ENCODE peak calls at places on chromosomes 16 and 17, in nine cellular contexts. L, H, S, K, P, Z, J, I and B are unnamed samples.

GRCh38 chr17:58314706-58315015 is 13.9 kb downstream of the TSPOAP1 start:
- DNase-seq in J (peak), H (no peak), S (no peak), Z (no peak), I (no peak), P (no peak), L (no peak), K (no peak), B (no peak)

GRCh38 chr16:11596572-11597226 is 10.0 kb upstream of the LITAF start:
- DNase-seq in I (no peak), K (no peak), Z (no peak), P (no peak), J (no peak), L (no peak), H (no peak), S (no peak), B (no peak)

GRCh38 chr17:40453881-40454630 is 10.8 kb downstream of the IGFBP4 start:
- DNase-seq in K (no peak), H (no peak), Z (no peak), S (no peak), J (no peak), I (no peak), L (peak), P (no peak), B (no peak)

GRCh38 chr17:7951143-7951792 is 19.3 kb downstream of the CNTROB start:
- DNase-seq in S (no peak), Z (no peak), I (no peak), H (no peak), L (no peak), K (no peak), J (no peak), P (no peak), B (no peak)

GRCh38 chr17:50331085-50331791 is 14.7 kb upstream of the XYLT2 start:
- DNase-seq in K (no peak), Z (no peak), H (no peak), P (no peak), I (no peak), L (peak), J (no peak), S (no peak), B (no peak)

GRCh38 chr16:929227-929669 is 41.5 kb downstream of the LMF1 start:
- DNase-seq in P (no peak), Z (no peak), K (no peak), J (no peak), S (no peak), I (no peak), L (no peak), H (no peak), B (no peak)

GRCh38 chr16:14202697-14203096 is 131.6 kb downstream of the MRTFB start:
- DNase-seq in H (no peak), P (no peak), I (no peak), K (no peak), S (no peak), L (no peak), Z (no peak), J (no peak), B (no peak)

GRCh38 chr17:19487009-19487600 is 46.5 kb upstream of the SLC47A1 start:
- DNase-seq in Z (no peak), P (no peak), J (no peak), I (no peak), S (no peak), K (no peak), H (no peak), L (no peak), B (no peak)

GRCh38 chr17:68176770-68177169 is 71.1 kb upstream of the AMZ2 start:
- DNase-seq in J (no peak), I (no peak), L (no peak), H (no peak), P (no peak), S (no peak), K (no peak), Z (no peak), B (no peak)

GRCh38 chr17:336110-337021 is 16.2 kb downstream of the RPH3AL start:
- DNase-seq in L (no peak), K (peak), J (no peak), Z (peak), H (no peak), I (peak), S (no peak), P (no peak), B (no peak)

GRCh38 chr16:67770371-67770991 is 35.9 kb downstream of the RANBP10 start:
- DNase-seq in H (no peak), K (no peak), Z (no peak), J (no peak), P (no peak), I (no peak), L (no peak), S (no peak), B (no peak)

GRCh38 chr17:44907696-44908470 is 7.4 kb downstream of the GFAP start:
- DNase-seq in H (no peak), S (no peak), I (no peak), Z (no peak), P (no peak), K (no peak), J (no peak), L (peak), B (no peak)

GRCh38 chr17:67983289-67983688 is 13.0 kb downstream of the C17orf58 start:
- DNase-seq in S (no peak), Z (no peak), L (no peak), J (no peak), K (no peak), P (no peak), H (no peak), I (no peak), B (no peak)

GRCh38 chr17:74453665-74454196 is 12.7 kb upstream of the CD300A start:
- DNase-seq in I (no peak), P (peak), L (no peak), Z (no peak), K (peak), H (peak), J (no peak), S (no peak), B (no peak)

GRCh38 chr17:80901319-80901718 is 90.3 kb upstream of the CHMP6 start:
- DNase-seq in K (no peak), S (no peak), Z (no peak), H (no peak), L (no peak), I (no peak), J (no peak), P (no peak), B (no peak)

GRCh38 chr16:22815863-22816262 is 1.9 kb downstream of the HS3ST2 start:
- DNase-seq in I (no peak), H (no peak), K (no peak), P (no peak), Z (no peak), S (no peak), J (no peak), L (no peak), B (no peak)

GRCh38 chr16:22813946-22814325 is at the start of gene HS3ST2:
- DNase-seq in L (peak), P (no peak), H (peak), K (no peak), Z (peak), I (no peak), J (peak), S (no peak), B (no peak)

GRCh38 chr16:22816475-22816874 is 2.5 kb downstream of the HS3ST2 start:
- DNase-seq in I (no peak), L (no peak), K (no peak), S (no peak), J (no peak), P (no peak), Z (no peak), H (no peak), B (no peak)

GRCh38 chr16:22814330-22815105 is 556 bp downstream of the HS3ST2 start:
- DNase-seq in K (no peak), Z (no peak), P (no peak), J (peak), L (no peak), I (no peak), H (no peak), S (no peak), B (no peak)

GRCh38 chr16:22813223-22813945 is 578 bp upstream of the HS3ST2 start:
- DNase-seq in P (no peak), S (no peak), H (peak), J (peak), I (no peak), K (no peak), L (peak), Z (peak), B (no peak)
- TF ChIP-seq CTCF in P (no peak), S (peak), H (no peak), J (peak), I (no peak), K (no peak), L (peak), Z (peak), B (no peak)

GRCh38 chr16:56411624-56412023 is 13.7 kb downstream of the AMFR start:
- DNase-seq in H (no peak), J (no peak), Z (no peak), S (no peak), K (no peak), I (no peak), P (no peak), L (no peak), B (no peak)
- TF ChIP-seq CTCF in H (no peak), J (no peak), Z (no peak), S (no peak), K (no peak), I (no peak), P (no peak), L (no peak), B (no peak)

GRCh38 chr16:66204761-66205160 is 161.7 kb upstream of the CDH5 start:
- DNase-seq in K (no peak), L (peak), J (no peak), S (no peak), H (no peak), I (no peak), Z (no peak), P (no peak), B (no peak)

GRCh38 chr16:66203476-66203875 is 163.0 kb upstream of the CDH5 start:
- DNase-seq in P (no peak), L (no peak), J (no peak), I (no peak), Z (no peak), K (no peak), H (no peak), S (no peak), B (no peak)

GRCh38 chr16:66207864-66208226 is 158.6 kb upstream of the CDH5 start:
- DNase-seq in L (no peak), P (no peak), K (no peak), I (no peak), H (no peak), S (no peak), J (no peak), Z (no peak), B (no peak)

GRCh38 chr16:66207139-66207863 is 159.2 kb upstream of the CDH5 start:
- DNase-seq in I (no peak), L (peak), P (peak), K (no peak), J (no peak), Z (no peak), H (no peak), S (no peak), B (no peak)

DNA sequence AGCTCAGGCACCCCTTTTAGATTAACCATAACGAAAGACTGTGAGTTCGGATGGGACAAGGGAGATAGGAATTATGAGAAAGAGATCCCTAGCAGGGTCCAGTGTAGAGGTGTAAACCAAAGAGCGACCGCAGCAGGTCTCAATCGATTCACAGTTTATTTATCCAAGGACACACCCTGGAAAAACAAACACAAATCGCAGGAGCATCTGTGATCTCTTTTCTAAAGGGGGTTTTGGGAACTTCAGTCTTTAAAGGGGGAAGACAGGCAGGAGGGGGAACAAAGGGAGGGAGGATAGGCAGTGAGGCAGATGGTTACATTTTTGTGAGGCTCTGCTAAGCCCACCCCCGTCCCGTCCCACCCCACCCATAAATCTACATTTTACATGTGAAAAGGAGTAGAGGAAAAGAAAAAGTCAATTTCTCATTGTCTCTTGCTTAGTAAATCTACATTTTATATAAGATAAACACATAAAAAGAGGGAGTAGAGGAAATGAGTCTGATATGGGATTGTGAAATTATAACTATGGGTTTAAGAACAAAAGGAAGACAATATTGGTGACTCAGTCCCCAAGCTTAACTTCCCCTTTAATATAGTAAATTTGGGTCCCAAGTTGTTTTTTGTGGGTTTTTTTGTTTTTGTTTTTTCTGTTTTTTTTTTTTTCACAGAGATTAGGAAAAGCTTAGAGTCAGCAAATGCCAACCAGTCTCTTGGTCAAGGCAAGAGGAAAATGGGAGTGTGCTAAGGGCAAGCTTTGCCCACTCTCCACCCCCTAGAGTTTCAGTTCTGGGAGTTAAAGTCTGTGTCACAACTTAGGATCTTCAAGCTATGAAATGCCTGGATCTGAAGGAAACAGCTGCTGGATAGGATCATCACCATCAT is 161.0 kb upstream of the CDH5 start:
- DNase-seq in P (no peak), I (no peak), S (no peak), L (no peak), Z (no peak), J (no peak), K (no peak), H (no peak), B (no peak)
- TF ChIP-seq CTCF in P (no peak), I (no peak), S (no peak), L (no peak), Z (no peak), J (no peak), K (no peak), H (no peak), B (no peak)

GRCh38 chr17:27209316-27209715 is 84.6 kb upstream of the WSB1 start:
- DNase-seq in J (no peak), H (no peak), P (no peak), I (no peak), S (no peak), L (no peak), K (no peak), Z (no peak), B (no peak)

GRCh38 chr17:27207073-27207511 is 86.8 kb upstream of the WSB1 start:
- DNase-seq in Z (no peak), S (no peak), P (no peak), L (peak), H (no peak), J (no peak), K (no peak), I (no peak), B (no peak)

GRCh38 chr17:27203241-27203640 is 90.7 kb upstream of the WSB1 start:
- DNase-seq in H (no peak), K (no peak), J (no peak), Z (no peak), P (no peak), S (no peak), I (no peak), L (no peak), B (no peak)

GRCh38 chr17:27200476-27200875 is 93.4 kb upstream of the WSB1 start:
- DNase-seq in K (no peak), S (no peak), P (no peak), L (no peak), J (no peak), I (no peak), H (no peak), Z (no peak), B (no peak)

DNA sequence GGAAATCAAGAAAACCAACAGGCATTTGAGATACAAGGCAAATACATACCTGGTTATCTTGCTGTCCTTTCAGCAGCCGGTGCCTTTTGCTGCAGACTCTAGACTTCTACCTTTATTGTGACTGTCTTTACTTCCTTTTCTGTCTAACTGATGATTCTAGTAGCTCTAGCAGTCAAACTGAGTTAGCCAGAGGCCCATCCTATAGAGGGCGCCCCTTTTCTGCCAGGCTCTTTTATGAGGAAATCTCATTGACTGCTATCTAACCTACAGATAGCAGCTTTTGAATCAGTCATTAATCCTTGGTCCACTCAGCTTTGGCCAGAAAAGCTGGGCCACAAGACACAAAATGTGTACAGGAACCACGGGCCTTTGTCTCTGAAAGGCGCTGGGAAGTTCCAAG is 87.5 kb upstream of the WSB1 start:
- DNase-seq in L (no peak), H (no peak), P (peak), Z (peak), S (no peak), I (no peak), J (no peak), K (no peak), B (no peak)
- TF ChIP-seq CTCF in L (peak), H (peak), P (peak), Z (no peak), S (peak), I (no peak), J (no peak), K (no peak), B (no peak)

GRCh38 chr17:66531826-66532439 is 229.5 kb downstream of the PRKCA start:
- DNase-seq in Z (no peak), J (no peak), L (no peak), K (no peak), S (no peak), I (no peak), P (no peak), H (no peak), B (no peak)

GRCh38 chr17:66537518-66537917 is 235.1 kb downstream of the PRKCA start:
- DNase-seq in K (no peak), Z (no peak), P (no peak), S (no peak), L (no peak), I (no peak), J (no peak), H (no peak), B (no peak)

GRCh38 chr17:66538776-66539175 is 236.4 kb downstream of the PRKCA start:
- DNase-seq in I (no peak), S (no peak), J (no peak), K (no peak), P (no peak), Z (no peak), H (no peak), L (no peak), B (no peak)

GRCh38 chr17:66535611-66536010 is 233.2 kb downstream of the PRKCA start:
- DNase-seq in K (no peak), P (no peak), S (no peak), Z (no peak), J (no peak), H (no peak), L (no peak), I (no peak), B (no peak)

GRCh38 chr17:66533572-66533971 is 231.2 kb downstream of the PRKCA start:
- DNase-seq in H (no peak), P (no peak), S (no peak), Z (no peak), L (no peak), J (no peak), K (no peak), I (peak), B (no peak)
- TF ChIP-seq CTCF in H (no peak), P (no peak), S (no peak), Z (no peak), L (no peak), J (no peak), K (no peak), I (no peak), B (no peak)

GRCh38 chr17:2786176-2786881 is 9.9 kb upstream of the RAP1GAP2 start:
- DNase-seq in J (peak), P (peak), L (peak), K (peak), H (peak), S (peak), I (peak), Z (peak), B (peak)
- TF ChIP-seq CTCF in J (peak), P (peak), L (peak), K (peak), H (peak), S (peak), I (no peak), Z (peak), B (peak)

GRCh38 chr16:35187665-35188225 is 1728.3 kb downstream of the TP53TG3F start:
- DNase-seq in S (no peak), I (no peak), P (no peak), J (no peak), H (no peak), K (no peak), L (no peak), Z (no peak), B (no peak)

GRCh38 chr16:35185366-35186044 is 1726.1 kb downstream of the TP53TG3F start:
- DNase-seq in K (no peak), L (no peak), P (no peak), S (no peak), H (no peak), Z (no peak), J (no peak), I (no peak), B (no peak)

GRCh38 chr16:35184356-35184870 is 1725.0 kb downstream of the TP53TG3F start:
- DNase-seq in L (no peak), K (no peak), Z (no peak), H (no peak), J (no peak), I (no peak), P (no peak), S (no peak), B (no peak)

GRCh38 chr16:35186045-35186759 is 1726.8 kb downstream of the TP53TG3F start:
- DNase-seq in J (no peak), L (no peak), P (no peak), H (no peak), S (no peak), K (no peak), Z (no peak), I (no peak), B (no peak)

DNA sequence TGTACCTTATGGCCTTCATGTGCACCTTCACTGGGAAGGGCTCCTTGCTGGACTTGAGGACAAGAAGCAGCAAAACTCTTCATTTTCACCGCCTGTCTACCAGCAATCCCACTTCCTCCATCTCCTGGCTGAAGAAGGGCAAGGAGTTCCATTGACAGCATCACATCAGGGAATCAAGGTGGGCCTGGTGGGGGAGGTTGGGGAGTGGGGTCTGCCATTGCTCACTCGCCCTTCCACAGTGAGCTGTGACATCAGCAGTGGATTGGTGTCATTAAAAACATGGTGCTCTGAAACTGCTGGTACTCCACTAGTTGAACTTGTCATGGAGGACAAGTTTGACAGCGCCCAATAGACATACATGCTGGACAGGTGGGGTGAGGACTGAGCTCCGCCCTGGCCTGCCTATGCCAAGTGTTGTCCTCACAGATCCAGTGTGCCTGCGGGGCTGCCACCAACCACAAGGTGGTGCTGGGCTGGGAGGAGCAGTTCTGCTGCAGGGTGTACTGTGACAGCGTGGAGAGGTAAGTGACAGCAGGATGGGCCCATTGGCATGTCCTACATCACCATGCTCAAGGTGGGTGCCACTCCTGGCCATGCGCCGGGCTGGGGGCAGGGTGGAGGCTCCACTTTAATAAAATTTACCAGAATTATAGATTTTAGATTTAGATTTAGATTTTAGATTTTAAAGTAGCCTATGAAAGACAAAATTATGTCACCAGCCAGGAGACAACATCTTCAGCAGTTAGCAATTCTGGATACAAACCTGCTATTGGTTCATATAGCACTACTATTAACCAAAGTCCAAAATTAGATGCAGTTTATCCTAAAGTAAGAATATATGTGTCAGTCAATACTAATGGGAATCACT is 1729.1 kb downstream of the TP53TG3F start:
- DNase-seq in I (no peak), H (no peak), J (no peak), P (peak), K (no peak), L (no peak), Z (no peak), S (no peak), B (no peak)
- TF ChIP-seq CTCF in I (no peak), H (no peak), J (no peak), P (peak), K (no peak), L (no peak), Z (no peak), S (peak), B (no peak)